ENCODE peak calls at places on chromosomes 7 and 10, in four cellular contexts. J is right atrium auricular region, C is endodermal cell, M is right cardiac atrium. Y is an unnamed sample. For H3K4me1, the result is how much of the 10 kb centered on the place peaks cover.

GRCh38 chr10:15118615-15119014 is 21.5 kb downstream of the RPP38 start:
- DNase-seq in J (no peak), C (no peak), M (no peak), Y (no peak)

GRCh38 chr7:98840604-98841508 is 29.0 kb downstream of the TMEM130 start:
- DNase-seq in J (no peak), C (no peak), M (no peak), Y (no peak)

GRCh38 chr7:29370531-29371314 is 176.1 kb downstream of the CHN2 start:
- DNase-seq in J (peak), C (peak), M (peak), Y (no peak)

GRCh38 chr10:118042336-118042735 is 4.4 kb downstream of the RAB11FIP2 start:
- DNase-seq in J (no peak), C (no peak), M (no peak), Y (no peak)

GRCh38 chr7:107201795-107202450 is 33.1 kb downstream of the HBP1 start:
- DNase-seq in J (no peak), C (peak), M (peak), Y (no peak)

GRCh38 chr7:146185844-146186243 is 69.2 kb downstream of the CNTNAP2 start:
- DNase-seq in J (no peak), C (no peak), M (no peak), Y (no peak)

GRCh38 chr7:4307645-4308590 is 374.2 kb upstream of the FOXK1 start:
- DNase-seq in J (peak), C (peak), M (no peak), Y (no peak)

GRCh38 chr7:43242628-43243255 is 130.3 kb downstream of the HECW1 start:
- DNase-seq in J (no peak), C (no peak), M (no peak), Y (no peak)

GRCh38 chr10:126012485-126012884 is 116.1 kb downstream of the FANK1 start:
- DNase-seq in J (no peak), C (no peak), M (no peak), Y (no peak)

GRCh38 chr7:69738396-69738889 is 140.2 kb downstream of the AUTS2 start:
- DNase-seq in J (no peak), C (no peak), M (no peak), Y (no peak)

GRCh38 chr10:70619271-70620019 is 16.9 kb upstream of the PRF1 start:
- DNase-seq in J (no peak), C (no peak), M (no peak), Y (no peak)

GRCh38 chr10:26214004-26214403 is 2.6 kb upstream of the GAD2 start:
- DNase-seq in J (no peak), C (peak), M (no peak), Y (no peak)

GRCh38 chr10:73840056-73840402 is 28.6 kb upstream of the NDST2 start:
- DNase-seq in J (no peak), C (no peak), M (no peak), Y (no peak)

GRCh38 chr10:133458710-133459453 is 5.1 kb downstream of the SCART1 start:
- DNase-seq in J (peak), C (no peak), M (no peak), Y (no peak)

GRCh38 chr7:80134536-80135305 is at the start of gene GNAI1:
- DNase-seq in J (peak), C (peak), M (peak), Y (peak)

GRCh38 chr7:117124585-117125220 is 171.4 kb downstream of the ST7 start:
- DNase-seq in J (peak), C (no peak), M (peak), Y (peak)

GRCh38 chr10:32692174-32692573 is 246.2 kb downstream of the CCDC7 start:
- DNase-seq in J (no peak), C (no peak), M (no peak), Y (peak)

GRCh38 chr10:31581741-31582323 is 262.8 kb downstream of the ZEB1 start:
- DNase-seq in J (no peak), C (no peak), M (no peak), Y (no peak)

GRCh38 chr7:149489391-149490024 is 8.1 kb downstream of the ZNF746 start:
- DNase-seq in J (no peak), C (peak), M (no peak), Y (no peak)

GRCh38 chr7:107118109-107118900 is 50.5 kb upstream of the HBP1 start:
- DNase-seq in J (no peak), C (no peak), M (no peak), Y (no peak)

GRCh38 chr10:97335188-97335619 is 675 bp upstream of the FRAT2 start:
- DNase-seq in J (no peak), C (peak), M (no peak), Y (no peak)

GRCh38 chr7:27771111-27771510 is 31.1 kb downstream of the TAX1BP1 start:
- DNase-seq in J (no peak), C (no peak), M (no peak), Y (no peak)

GRCh38 chr7:35753761-35754603 is 46.9 kb upstream of the SEPTIN7 start:
- DNase-seq in J (peak), C (no peak), M (peak), Y (no peak)

GRCh38 chr10:49568235-49568634 is 29.3 kb upstream of the ERCC6 start:
- DNase-seq in J (no peak), C (no peak), M (no peak), Y (no peak)

GRCh38 chr10:128067691-128068397 is 58.4 kb downstream of the MKI67 start:
- DNase-seq in J (no peak), C (no peak), M (no peak), Y (no peak)

GRCh38 chr10:98567396-98567795 is 120.7 kb upstream of the HPS1 start:
- DNase-seq in J (no peak), C (no peak), M (no peak), Y (no peak)

GRCh38 chr7:132568962-132569361 is 7.3 kb downstream of the PLXNA4 start:
- DNase-seq in J (no peak), C (no peak), M (no peak), Y (no peak)

GRCh38 chr10:80392250-80392649 is 16.1 kb upstream of the PRXL2A start:
- DNase-seq in J (no peak), C (no peak), M (no peak), Y (no peak)

GRCh38 chr7:32524631-32525030 is 29.3 kb downstream of the AVL9 start:
- DNase-seq in J (no peak), C (no peak), M (no peak), Y (no peak)

GRCh38 chr7:141001561-141001960 is 13.2 kb downstream of the MRPS33 start:
- DNase-seq in J (no peak), C (no peak), M (no peak), Y (no peak)

GRCh38 chr10:98425511-98426352 is 10.8 kb upstream of the PYROXD2 start:
- DNase-seq in J (peak), C (peak), M (no peak), Y (no peak)

GRCh38 chr7:90625562-90625961 is 29.4 kb downstream of the CDK14 start:
- DNase-seq in J (no peak), C (peak), M (peak), Y (no peak)

GRCh38 chr10:79495791-79496190 is 16.5 kb upstream of the EIF5AL1 start:
- DNase-seq in J (no peak), C (no peak), M (no peak), Y (no peak)

DNA sequence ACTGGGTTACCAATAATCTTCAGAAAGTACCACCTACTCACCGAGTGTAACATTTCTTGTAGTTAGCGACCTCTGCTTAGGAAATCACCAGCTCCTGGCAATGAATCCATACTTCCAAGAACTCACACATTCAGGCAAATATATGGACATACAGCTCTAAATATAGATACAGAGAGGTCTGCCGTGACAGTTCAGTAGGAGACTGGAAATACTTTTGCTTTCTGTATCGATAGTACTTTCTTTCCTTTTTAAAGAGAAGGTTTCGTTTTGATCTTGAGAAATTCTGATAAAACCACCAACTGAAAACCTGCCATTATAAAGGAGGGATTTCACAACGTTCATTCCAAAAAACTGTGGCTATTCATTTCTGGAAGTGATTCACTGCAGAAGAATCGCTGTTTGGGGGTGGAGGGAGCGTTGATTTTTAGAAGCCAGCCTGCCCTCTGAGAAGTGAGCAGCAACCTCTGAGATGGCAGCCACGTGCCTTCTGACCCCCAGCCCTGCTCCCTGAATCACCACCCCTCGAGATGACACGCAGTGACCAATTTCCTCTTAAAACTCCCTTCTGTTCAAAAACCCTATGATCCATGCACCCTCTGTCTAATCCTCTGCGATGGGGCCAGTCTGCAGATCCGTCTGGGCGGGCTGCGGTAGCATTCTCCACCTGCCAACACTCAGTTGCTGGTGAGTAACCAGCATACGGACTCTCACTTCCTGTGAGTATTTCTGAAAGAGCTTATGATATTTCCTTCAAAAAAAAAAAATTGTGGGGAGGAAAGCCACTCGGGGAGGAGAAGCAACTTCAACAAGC is 179.1 kb upstream of the KLF14 start:
- DNase-seq in J (peak), C (no peak), M (peak), Y (peak)
- H3K4me1 ChIP-seq in J (under half), C (under half), M (under half), Y (half or more)

DNA sequence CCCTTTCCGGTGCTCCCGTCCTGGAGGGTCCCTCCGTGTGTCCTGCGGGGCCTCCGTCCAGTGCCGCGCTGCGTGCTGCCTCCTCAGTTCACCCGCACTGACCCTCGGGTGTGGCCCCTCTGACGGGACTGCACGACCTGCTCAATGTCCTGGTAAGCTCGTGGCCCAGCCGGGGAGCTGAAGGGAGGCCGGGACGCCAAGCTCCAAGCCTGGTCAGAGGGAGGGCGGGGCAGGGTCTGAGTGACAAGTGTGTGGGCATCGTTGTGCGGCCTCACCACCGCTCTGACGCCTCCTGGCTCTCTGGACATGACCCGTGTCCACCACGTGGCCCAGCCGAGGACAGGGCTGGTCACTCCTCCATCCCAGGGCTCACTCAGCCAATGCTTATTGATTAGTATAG is 25.9 kb downstream of the FAM20C start:
- DNase-seq in J (no peak), C (no peak), M (no peak), Y (no peak)
- H3K4me1 ChIP-seq in J (under half), C (under half), M (under half), Y (under half)

GRCh38 chr7:41629711-41630111 is 73.2 kb downstream of the INHBA start:
- DNase-seq in J (no peak), C (no peak), M (no peak), Y (no peak)
- H3K4me1 ChIP-seq in J (under half), C (under half), M (under half), Y (under half)

GRCh38 chr10:92547676-92548075 is 26.2 kb downstream of the IDE start:
- DNase-seq in J (no peak), C (no peak), M (no peak), Y (no peak)
- H3K4me1 ChIP-seq in J (under half), C (under half), M (under half), Y (under half)

DNA sequence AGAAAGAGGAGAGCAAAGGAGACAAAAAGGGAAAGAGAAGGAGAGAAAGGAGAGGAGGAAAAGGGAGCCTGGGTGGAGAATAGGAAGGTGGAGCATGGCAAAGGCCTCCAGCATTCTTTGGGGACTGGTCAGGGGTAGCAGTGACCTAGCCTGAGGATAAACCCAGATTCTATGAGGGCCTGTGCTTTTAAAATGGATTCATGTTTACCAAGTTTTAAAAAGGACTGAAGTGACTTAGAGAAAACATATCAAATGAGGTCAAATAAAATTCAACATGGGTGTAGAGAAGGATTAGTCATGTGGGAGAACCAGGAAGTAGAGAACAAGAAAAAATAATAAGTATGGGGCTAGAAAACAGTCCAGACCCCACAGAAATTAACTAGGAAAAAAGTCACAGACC is 20.7 kb downstream of the CREB3L2 start:
- DNase-seq in J (no peak), C (no peak), M (no peak), Y (no peak)
- H3K4me1 ChIP-seq in J (under half), C (under half), M (under half), Y (under half)

GRCh38 chr7:108407674-108408073 is 48.6 kb downstream of the NRCAM start:
- DNase-seq in J (no peak), C (no peak), M (no peak), Y (no peak)

GRCh38 chr7:108404509-108405435 is 51.5 kb downstream of the NRCAM start:
- DNase-seq in J (no peak), C (no peak), M (no peak), Y (no peak)

GRCh38 chr7:108403597-108404217 is 52.5 kb downstream of the NRCAM start:
- DNase-seq in J (no peak), C (no peak), M (no peak), Y (no peak)

GRCh38 chr7:108406474-108406873 is 49.8 kb downstream of the NRCAM start:
- DNase-seq in J (no peak), C (no peak), M (no peak), Y (no peak)

GRCh38 chr7:108408294-108409004 is 47.8 kb downstream of the NRCAM start:
- DNase-seq in J (no peak), C (no peak), M (no peak), Y (no peak)
- H3K4me1 ChIP-seq in J (under half), C (under half), M (under half), Y (under half)

GRCh38 chr7:18497800-18498199 is 2.3 kb downstream of the HDAC9 start:
- DNase-seq in J (no peak), C (no peak), M (no peak), Y (no peak)

GRCh38 chr7:18498327-18498726 is 2.8 kb downstream of the HDAC9 start:
- DNase-seq in J (no peak), C (no peak), M (no peak), Y (no peak)

GRCh38 chr7:18496336-18496700 is 769 bp downstream of the HDAC9 start:
- DNase-seq in J (no peak), C (no peak), M (no peak), Y (no peak)

GRCh38 chr7:18497082-18497481 is 1.5 kb downstream of the HDAC9 start:
- DNase-seq in J (no peak), C (no peak), M (no peak), Y (no peak)

DNA sequence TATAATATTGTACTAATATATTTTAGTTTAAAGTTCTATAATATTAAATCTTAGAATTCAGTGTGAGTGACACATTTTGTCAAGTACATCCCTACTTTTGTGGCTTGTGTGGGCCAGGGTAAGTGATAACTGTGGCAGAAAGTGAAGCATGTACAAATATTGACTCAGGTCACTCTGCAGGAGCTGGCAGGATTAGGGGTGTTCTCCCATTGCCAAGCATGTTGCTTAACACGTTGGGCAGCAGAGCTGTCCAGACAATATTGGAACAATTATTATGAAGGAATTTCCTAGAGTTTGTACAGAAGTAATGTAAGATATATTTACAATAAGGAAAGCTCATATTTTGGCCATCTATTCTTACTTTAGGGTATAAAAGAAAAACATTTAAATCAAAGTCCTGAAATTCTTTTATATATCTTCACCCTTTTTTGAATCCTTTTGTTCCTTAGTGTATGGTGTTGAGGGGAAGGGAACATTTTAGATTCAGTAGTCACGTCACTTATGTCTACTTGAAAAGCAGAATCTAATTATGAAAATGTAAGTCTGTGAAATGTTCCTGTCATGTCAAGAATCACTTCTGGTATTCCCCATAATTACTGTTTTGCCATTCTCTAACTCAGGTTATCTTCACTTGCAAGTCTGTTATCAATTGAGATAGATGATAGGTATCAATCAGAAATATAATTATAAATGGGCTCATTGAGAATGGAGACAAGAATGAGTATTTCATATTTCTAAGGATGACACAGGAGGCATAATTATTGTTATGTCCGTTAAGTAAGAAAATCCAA is 4.1 kb downstream of the HDAC9 start:
- DNase-seq in J (no peak), C (no peak), M (peak), Y (no peak)
- H3K4me1 ChIP-seq in J (under half), C (under half), M (under half), Y (under half)

DNA sequence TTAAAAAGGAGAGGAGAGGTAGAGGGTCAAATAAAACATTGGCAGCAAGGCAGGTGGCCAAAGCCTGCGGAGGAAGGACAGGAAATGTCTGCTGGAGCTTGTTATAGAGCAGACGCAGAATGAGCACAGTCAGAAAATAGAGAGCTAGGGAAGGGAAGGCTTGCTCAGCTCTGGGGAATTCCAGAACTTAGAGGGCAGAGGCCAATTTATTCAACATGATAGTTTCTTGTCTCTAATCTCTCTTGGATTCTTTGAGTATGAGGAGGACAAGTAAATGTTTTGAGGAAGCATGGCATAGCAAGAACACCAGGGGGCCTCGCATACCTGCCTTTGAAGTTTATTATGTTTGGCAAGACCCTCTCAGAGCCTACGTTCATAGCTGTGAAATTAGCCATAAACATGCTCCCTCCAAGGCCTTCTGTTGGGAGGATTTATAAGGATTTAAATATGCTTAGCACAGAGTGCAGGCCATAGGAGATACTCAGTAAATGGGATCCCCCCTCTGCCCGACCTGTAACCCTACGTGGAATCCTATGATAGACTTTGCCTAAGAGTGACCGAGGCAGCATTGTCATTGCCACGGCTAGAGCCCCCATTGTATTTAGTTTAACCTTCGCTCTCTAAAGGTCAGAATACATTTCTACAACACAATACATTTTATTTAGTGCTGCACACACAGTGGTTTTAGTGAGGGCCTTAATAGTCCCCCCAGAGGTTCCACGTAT is 293.9 kb downstream of the CCDC3 start:
- DNase-seq in J (peak), C (peak), M (peak), Y (no peak)
- H3K4me1 ChIP-seq in J (under half), C (under half), M (under half), Y (half or more)

GRCh38 chr10:71721313-71721712 is 1.7 kb upstream of the C10orf105 start:
- DNase-seq in J (no peak), C (no peak), M (no peak), Y (no peak)
- H3K4me1 ChIP-seq in J (under half), C (under half), M (under half), Y (under half)

DNA sequence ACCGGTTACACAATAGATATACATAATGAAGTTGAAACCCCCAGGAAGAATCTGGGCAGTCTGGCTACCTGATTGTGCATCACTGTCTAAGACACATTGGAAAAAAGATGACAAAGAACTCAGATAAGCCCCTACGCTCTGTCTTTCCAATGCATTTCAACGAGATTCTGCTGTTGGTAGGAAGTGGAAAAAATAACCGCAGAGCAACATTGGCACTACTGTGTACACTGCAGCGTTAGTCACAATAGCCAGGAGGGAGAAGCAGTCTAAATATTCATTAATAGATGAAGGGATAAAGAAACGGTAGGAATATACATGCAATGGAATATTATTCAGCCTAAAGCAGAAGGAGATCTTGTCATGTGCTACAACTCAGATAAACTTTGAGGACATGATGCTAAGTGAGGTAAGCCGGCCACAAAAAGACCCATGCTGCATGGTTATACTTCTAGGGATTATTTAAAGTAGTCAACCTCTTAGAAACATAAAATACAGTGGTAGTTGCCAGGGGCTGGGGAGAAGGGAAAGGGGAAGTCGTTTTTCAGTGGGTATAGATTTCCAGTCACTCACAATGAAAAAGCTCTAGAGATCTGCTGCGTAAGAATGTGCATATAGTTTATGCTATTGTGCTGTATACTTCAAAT is 40.3 kb downstream of the ELMO1 start:
- DNase-seq in J (no peak), C (no peak), M (no peak), Y (no peak)
- H3K4me1 ChIP-seq in J (under half), C (under half), M (under half), Y (under half)